ENCODE peak calls at places on chromosomes 6 and 20, in eight cellular contexts. J, G, W, Q, P, F, X and A are unnamed samples.

GRCh38 chr6:43669050-43669921 is 18.3 kb downstream of the MRPS18A start:
- DNase-seq in J (peak; percentile 51), G (peak; percentile 82), W (peak; percentile 31), Q (no peak), P (no peak), F (peak; percentile 73), X (no peak), A (peak; percentile 83)

GRCh38 chr6:106173480-106173879 is 87.3 kb downstream of the PRDM1 start:
- DNase-seq in J (no peak), G (no peak), W (no peak), Q (no peak), P (no peak), F (no peak), X (no peak), A (no peak)

GRCh38 chr20:50673831-50674825 is 17.2 kb downstream of the RIPOR3 start:
- DNase-seq in J (no peak), G (no peak), W (no peak), Q (no peak), P (no peak), F (no peak), X (peak; percentile 43), A (no peak)

GRCh38 chr6:11276911-11277274 is 44.4 kb upstream of the NEDD9 start:
- DNase-seq in J (no peak), G (no peak), W (no peak), Q (no peak), P (no peak), F (no peak), X (no peak), A (no peak)

GRCh38 chr6:30945281-30945680 is 4.5 kb downstream of the MUCL3 start:
- DNase-seq in J (no peak), G (no peak), W (no peak), Q (no peak), P (no peak), F (no peak), X (no peak), A (no peak)

GRCh38 chr6:45076217-45076616 is 251.9 kb upstream of the RUNX2 start:
- DNase-seq in J (no peak), G (no peak), W (no peak), Q (no peak), P (peak; percentile 23), F (no peak), X (no peak), A (no peak)

GRCh38 chr6:144993870-144994269 is 708.7 kb downstream of the UTRN start:
- DNase-seq in J (no peak), G (no peak), W (no peak), Q (no peak), P (no peak), F (no peak), X (no peak), A (no peak)

GRCh38 chr20:41889871-41890224 is 271.7 kb upstream of the CHD6 start:
- DNase-seq in J (no peak), G (no peak), W (no peak), Q (no peak), P (no peak), F (no peak), X (peak; percentile 84), A (no peak)

GRCh38 chr6:43125119-43125518 is 46.0 kb upstream of the SRF start:
- DNase-seq in J (peak; percentile 81), G (no peak), W (no peak), Q (no peak), P (peak; percentile 52), F (peak; percentile 38), X (no peak), A (no peak)

GRCh38 chr6:146028250-146028789 is 542 bp upstream of the GRM1 start:
- DNase-seq in J (peak; percentile 83), G (peak; percentile 59), W (peak; percentile 22), Q (peak; percentile 52), P (peak; percentile 8), F (peak; percentile 22), X (peak; percentile 21), A (no peak)

GRCh38 chr6:119313937-119314893 is 35.3 kb downstream of the MAN1A1 start:
- DNase-seq in J (no peak), G (no peak), W (no peak), Q (no peak), P (no peak), F (no peak), X (no peak), A (no peak)

GRCh38 chr6:164216368-164216767 is 801.9 kb downstream of the QKI start:
- DNase-seq in J (no peak), G (no peak), W (no peak), Q (no peak), P (no peak), F (no peak), X (no peak), A (no peak)

GRCh38 chr6:149028767-149029405 is 282.1 kb downstream of the UST start:
- DNase-seq in J (peak; percentile 92), G (no peak), W (peak; percentile 78), Q (peak; percentile 68), P (peak; percentile 87), F (peak; percentile 80), X (peak; percentile 59), A (no peak)

GRCh38 chr20:4230651-4231050 is 215.3 kb upstream of the RNF24 start:
- DNase-seq in J (no peak), G (no peak), W (no peak), Q (no peak), P (no peak), F (no peak), X (no peak), A (no peak)

GRCh38 chr6:140043357-140043756 is 668.9 kb upstream of the CITED2 start:
- DNase-seq in J (peak; percentile 41), G (no peak), W (no peak), Q (no peak), P (peak; percentile 71), F (no peak), X (no peak), A (no peak)

GRCh38 chr6:21384211-21384610 is 209.3 kb upstream of the SOX4 start:
- DNase-seq in J (peak; percentile 19), G (no peak), W (no peak), Q (no peak), P (no peak), F (no peak), X (no peak), A (no peak)

GRCh38 chr20:58650181-58650775 is 805 bp upstream of the STX16 start:
- DNase-seq in J (peak; percentile 35), G (no peak), W (peak; percentile 29), Q (peak; percentile 15), P (no peak), F (peak; percentile 59), X (peak; percentile 55), A (no peak)

GRCh38 chr6:28542440-28543293 is 17.0 kb downstream of the GPX5 start:
- DNase-seq in J (peak; percentile 90), G (no peak), W (no peak), Q (peak; percentile 35), P (peak; percentile 51), F (peak; percentile 54), X (peak; percentile 31), A (no peak)

GRCh38 chr6:133242761-133243590 is 1.8 kb downstream of the EYA4 start:
- DNase-seq in J (no peak), G (peak; percentile 29), W (peak; percentile 10), Q (no peak), P (no peak), F (no peak), X (no peak), A (no peak)

DNA sequence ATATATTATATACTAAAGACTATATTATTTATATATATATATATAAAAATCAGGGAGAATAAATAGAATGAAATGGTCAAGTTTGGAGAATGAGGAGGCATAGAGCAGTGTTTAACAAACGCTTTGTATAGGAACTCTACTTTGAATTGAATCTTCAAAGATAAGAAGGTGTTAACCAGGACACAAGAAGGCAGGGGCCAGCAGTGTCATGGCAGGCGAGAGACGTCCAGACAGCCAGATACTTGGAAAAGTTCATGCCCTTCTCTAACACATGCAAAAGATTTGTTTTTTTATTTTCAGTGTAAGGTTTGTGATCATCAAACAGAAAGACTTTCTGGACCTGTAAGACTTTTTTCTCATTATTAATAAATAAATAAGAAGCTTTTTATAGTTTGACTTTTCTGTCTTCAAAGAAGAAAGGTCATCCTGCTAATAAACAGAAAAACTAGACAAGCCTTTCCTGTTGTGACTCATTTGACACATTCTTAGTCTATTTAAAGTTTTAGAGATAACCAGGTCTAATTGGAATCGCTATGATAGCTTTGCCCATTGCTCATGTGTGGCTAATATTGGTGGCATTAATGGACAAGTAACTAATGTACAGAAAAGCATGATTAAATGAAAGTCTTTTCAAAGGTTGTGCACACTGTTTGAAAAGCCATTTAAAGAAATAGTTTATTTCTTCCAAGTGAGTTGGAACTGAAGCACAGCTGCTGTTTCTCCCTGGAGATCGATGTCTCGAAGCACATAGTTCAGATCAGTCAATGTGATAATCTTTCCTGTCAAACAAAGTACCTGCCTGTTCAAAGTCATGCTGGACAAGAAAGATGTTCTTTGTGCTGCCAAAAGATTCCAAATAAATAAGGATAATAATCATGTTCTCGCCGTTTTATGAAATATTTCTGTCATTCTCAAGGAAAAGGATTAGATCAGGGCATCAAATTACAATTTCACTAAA is 420.4 kb upstream of the OPRM1 start:
- DNase-seq in J (no peak), G (no peak), W (no peak), Q (no peak), P (no peak), F (no peak), X (no peak), A (no peak)
- H3K27ac ChIP-seq in J (no peak overlapping the region), G (no peak overlapping the region), W (no peak overlapping the region), Q (no peak overlapping the region), P (no peak overlapping the region), F (no peak overlapping the region), X (no peak overlapping the region), A (no peak overlapping the region)

DNA sequence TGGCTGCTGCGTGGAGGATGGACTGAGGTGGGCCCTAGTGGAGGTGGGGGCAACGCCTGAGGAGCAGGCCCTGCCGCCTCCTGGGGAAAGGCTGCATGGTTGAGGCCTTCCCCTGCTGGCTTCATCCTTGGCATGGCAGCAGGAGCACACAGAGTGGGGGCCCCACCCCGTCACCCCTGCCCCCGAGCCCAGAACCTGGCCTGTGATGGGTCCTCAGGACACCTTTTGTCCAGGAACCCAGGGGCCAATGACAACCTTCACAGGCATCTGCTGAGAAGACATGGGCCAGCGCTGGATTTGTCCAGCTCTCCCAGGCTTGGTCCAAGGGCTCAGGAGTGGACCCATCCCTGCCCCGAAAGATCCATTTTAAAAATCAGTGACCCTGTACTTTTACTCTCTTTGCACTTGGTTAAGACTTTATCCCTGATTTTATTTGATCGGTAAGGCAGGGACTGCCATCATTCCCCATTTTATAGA is 575 bp upstream of the SLC17A9 start:
- DNase-seq in J (no peak), G (no peak), W (no peak), Q (no peak), P (no peak), F (no peak), X (no peak), A (no peak)
- H3K4me3 ChIP-seq in J (peak overlapping the region; percentile 12), G (peak overlapping the region; percentile 58), W (peak overlapping the region; percentile 32), Q (peak overlapping the region; percentile 39), P (no peak overlapping the region), F (no peak overlapping the region), X (no peak overlapping the region), A (peak overlapping the region; percentile 70)

GRCh38 chr20:44750081-44750805 is 4.6 kb downstream of the KCNK15 start:
- DNase-seq in J (no peak), G (no peak), W (no peak), Q (no peak), P (no peak), F (no peak), X (no peak), A (no peak)
- TF ChIP-seq CTCF in J (no peak), G (peak; percentile 41), W (peak; percentile 13), Q (no peak), P (peak; percentile 3), F (no peak), X (peak; percentile 37), A (no peak)

DNA sequence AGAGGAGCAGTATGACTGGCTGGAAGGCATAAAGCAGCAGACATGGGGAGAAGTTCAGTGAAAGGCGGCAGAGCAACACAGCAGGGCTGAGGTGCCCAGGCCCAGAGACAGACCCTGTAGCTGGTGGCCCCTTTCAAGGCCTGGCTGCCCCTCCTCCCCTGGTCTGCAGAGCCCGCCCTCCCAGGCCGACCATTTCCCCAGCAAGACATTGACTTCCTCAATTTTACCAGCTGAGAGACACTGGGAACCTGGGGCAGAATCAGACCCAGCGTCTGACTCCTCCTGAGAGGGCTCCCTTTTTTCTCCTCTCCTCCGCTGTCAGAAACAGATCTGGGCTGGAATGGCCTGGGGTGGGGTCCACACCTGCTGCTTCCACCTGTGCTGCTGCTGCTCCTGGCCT is at the start of gene TREML4:
- DNase-seq in J (no peak), G (no peak), W (no peak), Q (no peak), P (no peak), F (no peak), X (no peak), A (no peak)
- H3K27ac ChIP-seq in J (no peak within 1 kb of the TSS), G (no peak within 1 kb of the TSS), W (no peak within 1 kb of the TSS), Q (no peak within 1 kb of the TSS), P (no peak within 1 kb of the TSS), F (no peak within 1 kb of the TSS), X (no peak within 1 kb of the TSS), A (no peak within 1 kb of the TSS)